ENCODE peak calls at places on chromosomes 2 and 18, in seven cellular contexts. J, A, V, R, Z, Q and T are unnamed samples.

GRCh38 chr2:54081574-54081973 is 33.8 kb upstream of the ACYP2 start:
- DNase-seq in J (peak), A (no peak), V (no peak), R (no peak), Z (no peak), Q (no peak), T (peak)

GRCh38 chr18:10051877-10052631 is 138.2 kb downstream of the VAPA start:
- DNase-seq in J (no peak), A (peak), V (no peak), R (peak), Z (no peak), Q (peak), T (no peak)

GRCh38 chr2:236570081-236570979 is 705 bp downstream of the ACKR3 start:
- DNase-seq in J (no peak), A (no peak), V (no peak), R (no peak), Z (no peak), Q (no peak), T (peak)

GRCh38 chr2:138964413-138964812 is 184.2 kb upstream of the NXPH2 start:
- DNase-seq in J (no peak), A (no peak), V (no peak), R (no peak), Z (no peak), Q (no peak), T (no peak)

GRCh38 chr2:104641801-104642200 is 212.1 kb upstream of the POU3F3 start:
- DNase-seq in J (no peak), A (no peak), V (no peak), R (no peak), Z (no peak), Q (no peak), T (no peak)

GRCh38 chr2:241967745-241968144 is 98.2 kb downstream of the RTP5 start:
- DNase-seq in J (no peak), A (no peak), V (no peak), R (no peak), Z (no peak), Q (no peak), T (peak)

GRCh38 chr2:212539145-212539880 is 711 bp upstream of the ERBB4 start:
- DNase-seq in J (no peak), A (peak), V (peak), R (peak), Z (peak), Q (no peak), T (no peak)

GRCh38 chr2:128354731-128355470 is 36.2 kb upstream of the HS6ST1 start:
- DNase-seq in J (no peak), A (no peak), V (no peak), R (no peak), Z (no peak), Q (peak), T (no peak)

GRCh38 chr2:20622296-20622686 is 28.6 kb downstream of the HS1BP3 start:
- DNase-seq in J (no peak), A (no peak), V (no peak), R (peak), Z (peak), Q (no peak), T (no peak)

GRCh38 chr2:190718652-190719526 is 70.0 kb downstream of the NAB1 start:
- DNase-seq in J (peak), A (no peak), V (no peak), R (peak), Z (no peak), Q (peak), T (peak)

GRCh38 chr2:237517990-237518389 is 30.9 kb downstream of the MLPH start:
- DNase-seq in J (no peak), A (no peak), V (no peak), R (no peak), Z (no peak), Q (no peak), T (no peak)

GRCh38 chr2:170243898-170244297 is 66.0 kb downstream of the MYO3B start:
- DNase-seq in J (no peak), A (no peak), V (no peak), R (no peak), Z (no peak), Q (no peak), T (no peak)

GRCh38 chr18:43571078-43571689 is 293.9 kb upstream of the SYT4 start:
- DNase-seq in J (no peak), A (no peak), V (no peak), R (no peak), Z (no peak), Q (peak), T (no peak)

GRCh38 chr2:69989422-69990128 is 28.1 kb upstream of the ASPRV1 start:
- DNase-seq in J (no peak), A (no peak), V (no peak), R (no peak), Z (no peak), Q (no peak), T (no peak)

GRCh38 chr2:149058936-149059335 is 20.4 kb downstream of the LYPD6B start:
- DNase-seq in J (no peak), A (no peak), V (no peak), R (no peak), Z (no peak), Q (no peak), T (no peak)

GRCh38 chr2:44392338-44392943 is 30.7 kb downstream of the CAMKMT start:
- DNase-seq in J (peak), A (peak), V (no peak), R (no peak), Z (no peak), Q (peak), T (peak)

GRCh38 chr2:45867800-45868199 is 216.3 kb downstream of the PRKCE start:
- DNase-seq in J (peak), A (no peak), V (no peak), R (no peak), Z (no peak), Q (no peak), T (no peak)

GRCh38 chr2:190402986-190403385 is 5.2 kb upstream of the MFSD6 start:
- DNase-seq in J (no peak), A (no peak), V (no peak), R (no peak), Z (no peak), Q (no peak), T (no peak)

GRCh38 chr2:48312126-48312525 is 217.8 kb upstream of the STON1 start:
- DNase-seq in J (no peak), A (no peak), V (no peak), R (no peak), Z (no peak), Q (peak), T (no peak)

GRCh38 chr2:7899923-7900322 is 781.9 kb upstream of the ID2 start:
- DNase-seq in J (no peak), A (no peak), V (no peak), R (no peak), Z (no peak), Q (no peak), T (no peak)

GRCh38 chr2:12750166-12750905 is 33.6 kb downstream of the TRIB2 start:
- DNase-seq in J (no peak), A (no peak), V (no peak), R (no peak), Z (no peak), Q (no peak), T (no peak)

GRCh38 chr18:76875390-76876330 is 53.3 kb downstream of the ZNF236 start:
- DNase-seq in J (peak), A (peak), V (no peak), R (no peak), Z (no peak), Q (peak), T (peak)

GRCh38 chr18:63069496-63069895 is 250.1 kb downstream of the BCL2 start:
- DNase-seq in J (no peak), A (no peak), V (no peak), R (no peak), Z (no peak), Q (no peak), T (no peak)

GRCh38 chr18:63074987-63075404 is 244.6 kb downstream of the BCL2 start:
- DNase-seq in J (peak), A (peak), V (peak), R (peak), Z (peak), Q (peak), T (peak)

GRCh38 chr18:63070750-63071502 is 248.6 kb downstream of the BCL2 start:
- DNase-seq in J (no peak), A (no peak), V (no peak), R (no peak), Z (no peak), Q (no peak), T (no peak)

GRCh38 chr18:63071566-63072175 is 247.9 kb downstream of the BCL2 start:
- DNase-seq in J (no peak), A (no peak), V (no peak), R (no peak), Z (no peak), Q (no peak), T (no peak)

DNA sequence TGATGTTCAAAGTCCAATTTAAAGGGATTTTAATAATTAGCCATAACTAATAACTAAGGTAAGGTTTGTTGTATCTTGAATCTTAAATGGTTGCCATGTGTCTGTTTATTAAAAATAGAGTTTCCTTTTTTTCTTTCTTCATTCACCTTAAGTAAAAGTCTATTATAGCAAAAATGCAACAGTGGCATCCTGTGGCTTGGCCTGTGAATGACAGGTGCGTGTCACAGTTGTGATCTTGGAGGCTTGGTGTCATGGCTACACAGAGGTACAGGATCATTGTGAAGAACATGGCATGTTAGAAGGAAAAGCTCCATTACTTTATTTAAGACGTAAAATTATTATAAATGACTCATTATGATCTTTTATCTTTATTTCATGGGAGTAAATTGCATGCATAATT is 246.1 kb downstream of the BCL2 start:
- DNase-seq in J (peak), A (no peak), V (no peak), R (no peak), Z (no peak), Q (no peak), T (peak)
- TF ChIP-seq CTCF in J (peak), A (no peak), V (no peak), R (no peak), Z (no peak), Q (no peak), T (peak)

GRCh38 chr2:119311371-119311770 is 55.3 kb downstream of the C2orf76 start:
- DNase-seq in J (no peak), A (no peak), V (no peak), R (no peak), Z (no peak), Q (no peak), T (no peak)
- TF ChIP-seq CTCF in J (no peak), A (no peak), V (no peak), R (no peak), Z (no peak), Q (no peak), T (no peak)

GRCh38 chr2:216008387-216008786 is 5.0 kb downstream of the MREG start:
- DNase-seq in J (no peak), A (no peak), V (no peak), R (no peak), Z (no peak), Q (no peak), T (no peak)
- TF ChIP-seq CTCF in J (no peak), A (no peak), V (no peak), R (no peak), Z (no peak), Q (no peak), T (peak)

DNA sequence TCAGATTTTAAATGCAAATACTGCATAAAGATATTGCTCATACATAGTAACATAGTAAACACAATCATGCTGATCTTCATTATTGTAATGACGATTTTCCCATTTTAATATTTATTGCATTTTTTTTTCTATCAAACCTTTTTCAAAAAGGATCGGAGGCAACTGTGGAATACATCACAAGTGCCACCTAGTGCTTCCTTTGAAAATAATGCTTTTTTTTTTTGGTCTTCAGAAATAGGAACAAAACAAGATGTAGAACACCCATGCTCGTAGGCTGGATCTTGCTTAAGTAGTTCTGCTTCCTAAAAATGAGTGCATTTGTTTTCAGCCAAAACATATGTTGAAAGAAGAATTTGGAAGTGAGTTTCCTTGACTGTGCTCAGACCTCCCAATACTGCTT is 35.7 kb upstream of the GPR155 start:
- DNase-seq in J (peak), A (no peak), V (no peak), R (no peak), Z (no peak), Q (peak), T (no peak)
- TF ChIP-seq CTCF in J (no peak), A (peak), V (no peak), R (peak), Z (peak), Q (peak), T (peak)